ENCODE peak calls at places on chromosomes 1 and 21, in four cellular contexts. One of them, this sample, is unnamed. For H3K27me3 and H3K4me1, the result is how much of the 10 kb centered on the place peaks cover.

GRCh38 chr1:164443836-164444235 is 115.1 kb upstream of the PBX1 start:
- DNase-seq in right lobe of liver: no peak
- DNase-seq in psoas muscle: no peak
- DNase-seq in effector memory CD4-positive, alpha-beta T cell: no peak
- DNase-seq in this sample: no peak

GRCh38 chr1:43729816-43730463 is 22.6 kb downstream of the ST3GAL3 start:
- DNase-seq in right lobe of liver: no peak
- DNase-seq in psoas muscle: no peak
- DNase-seq in effector memory CD4-positive, alpha-beta T cell: no peak
- DNase-seq in this sample: no peak

GRCh38 chr1:226845624-226846023 is 24.8 kb upstream of the PSEN2 start:
- DNase-seq in right lobe of liver: no peak
- DNase-seq in psoas muscle: no peak
- DNase-seq in effector memory CD4-positive, alpha-beta T cell: no peak
- DNase-seq in this sample: no peak

GRCh38 chr1:39205781-39206464 is 1.4 kb downstream of the MACF1 start:
- DNase-seq in right lobe of liver: no peak
- DNase-seq in psoas muscle: no peak
- DNase-seq in effector memory CD4-positive, alpha-beta T cell: no peak
- DNase-seq in this sample: no peak

GRCh38 chr1:247487057-247487456 is 29.2 kb upstream of the OR2B11 start:
- DNase-seq in right lobe of liver: no peak
- DNase-seq in psoas muscle: no peak
- DNase-seq in effector memory CD4-positive, alpha-beta T cell: peak
- DNase-seq in this sample: no peak

GRCh38 chr1:84719477-84720274 is 29.4 kb upstream of the SSX2IP start:
- DNase-seq in right lobe of liver: no peak
- DNase-seq in psoas muscle: no peak
- DNase-seq in effector memory CD4-positive, alpha-beta T cell: no peak
- DNase-seq in this sample: no peak

GRCh38 chr1:99725996-99726395 is 40.4 kb downstream of the FRRS1 start:
- DNase-seq in right lobe of liver: no peak
- DNase-seq in psoas muscle: no peak
- DNase-seq in effector memory CD4-positive, alpha-beta T cell: no peak
- DNase-seq in this sample: no peak

GRCh38 chr21:45183852-45184251 is 103.8 kb downstream of the POFUT2 start:
- DNase-seq in right lobe of liver: no peak
- DNase-seq in psoas muscle: no peak
- DNase-seq in effector memory CD4-positive, alpha-beta T cell: no peak
- DNase-seq in this sample: no peak

GRCh38 chr1:18101508-18101907 is 6.1 kb upstream of the IGSF21 start:
- DNase-seq in right lobe of liver: no peak
- DNase-seq in psoas muscle: no peak
- DNase-seq in effector memory CD4-positive, alpha-beta T cell: no peak
- DNase-seq in this sample: no peak

GRCh38 chr1:41401899-41402298 is 40.7 kb downstream of the FOXO6 start:
- DNase-seq in right lobe of liver: no peak
- DNase-seq in psoas muscle: no peak
- DNase-seq in effector memory CD4-positive, alpha-beta T cell: no peak
- DNase-seq in this sample: no peak

GRCh38 chr1:201708691-201709090 is 120.3 kb upstream of the IPO9 start:
- DNase-seq in right lobe of liver: no peak
- DNase-seq in psoas muscle: no peak
- DNase-seq in effector memory CD4-positive, alpha-beta T cell: no peak
- DNase-seq in this sample: no peak

GRCh38 chr1:32372149-32372756 is 9.9 kb downstream of the TSSK3 start:
- DNase-seq in right lobe of liver: no peak
- DNase-seq in psoas muscle: no peak
- DNase-seq in effector memory CD4-positive, alpha-beta T cell: peak
- DNase-seq in this sample: no peak

GRCh38 chr1:92972413-92973129 is 11.3 kb upstream of the DIPK1A start:
- DNase-seq in right lobe of liver: no peak
- DNase-seq in psoas muscle: no peak
- DNase-seq in effector memory CD4-positive, alpha-beta T cell: no peak
- DNase-seq in this sample: no peak

GRCh38 chr1:207470927-207471326 is 16.8 kb downstream of the CR2 start:
- DNase-seq in right lobe of liver: no peak
- DNase-seq in psoas muscle: no peak
- DNase-seq in effector memory CD4-positive, alpha-beta T cell: no peak
- DNase-seq in this sample: no peak

GRCh38 chr1:25572708-25573590 is 29.5 kb downstream of the LDLRAP1 start:
- DNase-seq in right lobe of liver: no peak
- DNase-seq in psoas muscle: peak
- DNase-seq in effector memory CD4-positive, alpha-beta T cell: no peak
- DNase-seq in this sample: peak

GRCh38 chr1:217407426-217407825 is 223.5 kb downstream of the GPATCH2 start:
- DNase-seq in right lobe of liver: no peak
- DNase-seq in psoas muscle: no peak
- DNase-seq in effector memory CD4-positive, alpha-beta T cell: no peak
- DNase-seq in this sample: no peak

GRCh38 chr1:201501144-201501543 is 5.8 kb downstream of the CSRP1 start:
- DNase-seq in right lobe of liver: no peak
- DNase-seq in psoas muscle: no peak
- DNase-seq in effector memory CD4-positive, alpha-beta T cell: no peak
- DNase-seq in this sample: no peak

GRCh38 chr1:219189021-219189824 is 15.5 kb downstream of the LYPLAL1 start:
- DNase-seq in right lobe of liver: no peak
- DNase-seq in psoas muscle: no peak
- DNase-seq in effector memory CD4-positive, alpha-beta T cell: no peak
- DNase-seq in this sample: no peak

GRCh38 chr1:212040629-212041028 is 5.1 kb downstream of the DTL start:
- DNase-seq in right lobe of liver: no peak
- DNase-seq in psoas muscle: no peak
- DNase-seq in effector memory CD4-positive, alpha-beta T cell: no peak
- DNase-seq in this sample: no peak

GRCh38 chr21:33541756-33542639 is at the start of gene GART:
- DNase-seq in right lobe of liver: peak
- DNase-seq in psoas muscle: peak
- DNase-seq in effector memory CD4-positive, alpha-beta T cell: peak
- DNase-seq in this sample: peak

GRCh38 chr1:83996175-83996574 is 2.8 kb downstream of the TTLL7 start:
- DNase-seq in right lobe of liver: no peak
- DNase-seq in psoas muscle: no peak
- DNase-seq in effector memory CD4-positive, alpha-beta T cell: no peak
- DNase-seq in this sample: no peak

GRCh38 chr1:63033211-63033610 is 249.3 kb downstream of the ATG4C start:
- DNase-seq in right lobe of liver: no peak
- DNase-seq in psoas muscle: no peak
- DNase-seq in effector memory CD4-positive, alpha-beta T cell: no peak
- DNase-seq in this sample: no peak

GRCh38 chr1:38579056-38579455 is 280.5 kb downstream of the RRAGC start:
- DNase-seq in right lobe of liver: peak
- DNase-seq in psoas muscle: no peak
- DNase-seq in effector memory CD4-positive, alpha-beta T cell: no peak
- DNase-seq in this sample: no peak

GRCh38 chr1:2337501-2337900 is 53.9 kb downstream of the MORN1 start:
- DNase-seq in right lobe of liver: no peak
- DNase-seq in psoas muscle: no peak
- DNase-seq in effector memory CD4-positive, alpha-beta T cell: no peak
- DNase-seq in this sample: no peak

GRCh38 chr1:101993703-101994102 is 3.0 kb downstream of the OLFM3 start:
- DNase-seq in right lobe of liver: no peak
- DNase-seq in psoas muscle: no peak
- DNase-seq in effector memory CD4-positive, alpha-beta T cell: no peak
- DNase-seq in this sample: no peak

GRCh38 chr21:46392921-46393320 is 65.8 kb upstream of the DIP2A start:
- DNase-seq in right lobe of liver: no peak
- DNase-seq in psoas muscle: peak
- DNase-seq in effector memory CD4-positive, alpha-beta T cell: no peak
- DNase-seq in this sample: no peak

GRCh38 chr1:178986204-178986603 is 39.5 kb upstream of the FAM20B start:
- DNase-seq in right lobe of liver: no peak
- DNase-seq in psoas muscle: no peak
- DNase-seq in effector memory CD4-positive, alpha-beta T cell: no peak
- DNase-seq in this sample: no peak

GRCh38 chr21:28431527-28432200 is 561.0 kb downstream of the LTN1 start:
- DNase-seq in right lobe of liver: no peak
- DNase-seq in psoas muscle: no peak
- DNase-seq in effector memory CD4-positive, alpha-beta T cell: no peak
- DNase-seq in this sample: no peak

GRCh38 chr1:235714205-235714897 is 64.8 kb upstream of the GNG4 start:
- DNase-seq in right lobe of liver: no peak
- DNase-seq in psoas muscle: no peak
- DNase-seq in effector memory CD4-positive, alpha-beta T cell: no peak
- DNase-seq in this sample: no peak

GRCh38 chr1:182552527-182552926 is 36.5 kb downstream of the RNASEL start:
- DNase-seq in right lobe of liver: no peak
- DNase-seq in psoas muscle: no peak
- DNase-seq in effector memory CD4-positive, alpha-beta T cell: no peak
- DNase-seq in this sample: no peak

GRCh38 chr21:46354518-46354917 is 30.6 kb downstream of the PCNT start:
- DNase-seq in right lobe of liver: no peak
- DNase-seq in psoas muscle: no peak
- DNase-seq in effector memory CD4-positive, alpha-beta T cell: no peak
- DNase-seq in this sample: no peak

GRCh38 chr1:95381980-95382379 is 148.0 kb downstream of the RWDD3 start:
- DNase-seq in right lobe of liver: no peak
- DNase-seq in psoas muscle: no peak
- DNase-seq in effector memory CD4-positive, alpha-beta T cell: no peak
- DNase-seq in this sample: no peak

GRCh38 chr1:200528838-200529565 is 91.5 kb downstream of the KIF14 start:
- DNase-seq in right lobe of liver: no peak
- DNase-seq in psoas muscle: no peak
- DNase-seq in effector memory CD4-positive, alpha-beta T cell: no peak
- DNase-seq in this sample: no peak

GRCh38 chr21:38503588-38503987 is 5.3 kb upstream of the ERG start:
- DNase-seq in right lobe of liver: no peak
- DNase-seq in psoas muscle: no peak
- DNase-seq in effector memory CD4-positive, alpha-beta T cell: no peak
- DNase-seq in this sample: no peak

GRCh38 chr1:84020151-84020550 is 21.2 kb upstream of the TTLL7 start:
- DNase-seq in right lobe of liver: peak
- DNase-seq in psoas muscle: no peak
- DNase-seq in effector memory CD4-positive, alpha-beta T cell: no peak
- DNase-seq in this sample: no peak

GRCh38 chr1:39266269-39266668 is 61.8 kb downstream of the MACF1 start:
- DNase-seq in right lobe of liver: no peak
- DNase-seq in psoas muscle: no peak
- DNase-seq in effector memory CD4-positive, alpha-beta T cell: no peak
- DNase-seq in this sample: peak

GRCh38 chr21:35284199-35284598 is 235.1 kb upstream of the RUNX1 start:
- DNase-seq in right lobe of liver: no peak
- DNase-seq in psoas muscle: peak
- DNase-seq in effector memory CD4-positive, alpha-beta T cell: no peak
- DNase-seq in this sample: no peak

GRCh38 chr1:53153752-53154151 is 11.3 kb upstream of the SLC1A7 start:
- DNase-seq in right lobe of liver: no peak
- DNase-seq in psoas muscle: no peak
- DNase-seq in effector memory CD4-positive, alpha-beta T cell: no peak
- DNase-seq in this sample: no peak

GRCh38 chr1:6486433-6487011 is 4.9 kb downstream of the PLEKHG5 start:
- DNase-seq in right lobe of liver: peak
- DNase-seq in psoas muscle: peak
- DNase-seq in effector memory CD4-positive, alpha-beta T cell: peak
- DNase-seq in this sample: peak
- H3K4me3 ChIP-seq in right lobe of liver: no peak
- H3K4me3 ChIP-seq in psoas muscle: peak
- H3K4me3 ChIP-seq in effector memory CD4-positive, alpha-beta T cell: no peak
- H3K4me3 ChIP-seq in this sample: no peak

GRCh38 chr1:109470245-109470644 is 3.9 kb downstream of the SYPL2 start:
- DNase-seq in right lobe of liver: no peak
- DNase-seq in psoas muscle: no peak
- DNase-seq in effector memory CD4-positive, alpha-beta T cell: no peak
- DNase-seq in this sample: no peak
- H3K27me3 ChIP-seq in right lobe of liver: under half
- H3K27me3 ChIP-seq in psoas muscle: under half
- H3K27me3 ChIP-seq in effector memory CD4-positive, alpha-beta T cell: under half
- H3K27me3 ChIP-seq in this sample: under half

GRCh38 chr1:231037585-231038517 is 2.2 kb downstream of the FAM89A start:
- DNase-seq in right lobe of liver: no peak
- DNase-seq in psoas muscle: no peak
- DNase-seq in effector memory CD4-positive, alpha-beta T cell: no peak
- DNase-seq in this sample: no peak
- H3K4me1 ChIP-seq in right lobe of liver: under half
- H3K4me1 ChIP-seq in psoas muscle: under half
- H3K4me1 ChIP-seq in effector memory CD4-positive, alpha-beta T cell: under half
- H3K4me1 ChIP-seq in this sample: under half

GRCh38 chr1:243481101-243481500 is 225.3 kb downstream of the SDCCAG8 start:
- DNase-seq in right lobe of liver: no peak
- DNase-seq in psoas muscle: no peak
- DNase-seq in effector memory CD4-positive, alpha-beta T cell: no peak
- DNase-seq in this sample: no peak

GRCh38 chr1:243474384-243474851 is 218.6 kb downstream of the SDCCAG8 start:
- DNase-seq in right lobe of liver: no peak
- DNase-seq in psoas muscle: no peak
- DNase-seq in effector memory CD4-positive, alpha-beta T cell: no peak
- DNase-seq in this sample: no peak

GRCh38 chr1:243475966-243476365 is 220.1 kb downstream of the SDCCAG8 start:
- DNase-seq in right lobe of liver: no peak
- DNase-seq in psoas muscle: no peak
- DNase-seq in effector memory CD4-positive, alpha-beta T cell: no peak
- DNase-seq in this sample: peak

GRCh38 chr1:243474906-243475305 is 219.1 kb downstream of the SDCCAG8 start:
- DNase-seq in right lobe of liver: no peak
- DNase-seq in psoas muscle: no peak
- DNase-seq in effector memory CD4-positive, alpha-beta T cell: no peak
- DNase-seq in this sample: no peak

DNA sequence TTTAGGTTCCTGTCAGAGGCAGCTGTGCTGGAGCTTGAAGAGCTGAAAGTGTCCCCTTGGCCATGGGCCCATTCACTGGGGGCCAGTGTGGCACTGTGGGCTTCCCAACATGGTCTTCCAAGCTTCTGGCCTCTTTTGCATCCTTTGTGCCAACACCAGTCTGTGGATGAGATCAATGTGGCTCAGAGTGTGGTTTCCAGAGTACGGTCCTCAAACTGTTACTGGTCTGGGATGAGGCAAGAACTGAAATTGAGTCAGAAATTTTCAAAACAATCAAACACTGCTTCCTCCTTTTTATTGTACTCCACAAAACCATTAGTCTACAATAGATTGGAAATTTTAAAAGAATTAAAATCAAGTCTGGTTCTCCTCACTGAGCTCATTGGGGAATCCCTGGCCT is 221.8 kb downstream of the SDCCAG8 start:
- DNase-seq in right lobe of liver: no peak
- DNase-seq in psoas muscle: no peak
- DNase-seq in effector memory CD4-positive, alpha-beta T cell: no peak
- DNase-seq in this sample: no peak
- H3K4me3 ChIP-seq in right lobe of liver: no peak
- H3K4me3 ChIP-seq in psoas muscle: no peak
- H3K4me3 ChIP-seq in effector memory CD4-positive, alpha-beta T cell: no peak
- H3K4me3 ChIP-seq in this sample: no peak

GRCh38 chr1:11711490-11711889 is 20.0 kb downstream of the DRAXIN start:
- DNase-seq in right lobe of liver: no peak
- DNase-seq in psoas muscle: no peak
- DNase-seq in effector memory CD4-positive, alpha-beta T cell: no peak
- DNase-seq in this sample: no peak

GRCh38 chr1:11706292-11706691 is 14.8 kb downstream of the DRAXIN start:
- DNase-seq in right lobe of liver: no peak
- DNase-seq in psoas muscle: no peak
- DNase-seq in effector memory CD4-positive, alpha-beta T cell: no peak
- DNase-seq in this sample: no peak

GRCh38 chr1:11712285-11712684 is 20.8 kb downstream of the DRAXIN start:
- DNase-seq in right lobe of liver: no peak
- DNase-seq in psoas muscle: no peak
- DNase-seq in effector memory CD4-positive, alpha-beta T cell: no peak
- DNase-seq in this sample: no peak

GRCh38 chr1:11707621-11708276 is 16.2 kb downstream of the DRAXIN start:
- DNase-seq in right lobe of liver: peak
- DNase-seq in psoas muscle: peak
- DNase-seq in effector memory CD4-positive, alpha-beta T cell: no peak
- DNase-seq in this sample: peak

GRCh38 chr1:11708554-11709350 is 17.2 kb downstream of the DRAXIN start:
- DNase-seq in right lobe of liver: no peak
- DNase-seq in psoas muscle: no peak
- DNase-seq in effector memory CD4-positive, alpha-beta T cell: no peak
- DNase-seq in this sample: no peak
- H3K27me3 ChIP-seq in right lobe of liver: under half
- H3K27me3 ChIP-seq in psoas muscle: under half
- H3K27me3 ChIP-seq in effector memory CD4-positive, alpha-beta T cell: under half
- H3K27me3 ChIP-seq in this sample: under half

This sample was measured in HAP-1.